ENCODE peak calls at places on chromosomes 13 and 19, in six cellular contexts. Q is pons; H is epithelial cell of esophagus; U is activated CD4-positive, CD25-positive, alpha-beta regulatory T cell; R is neural crest cell; Y is sciatic nerve. T is an unnamed sample.
A peak's percentile ranks its signal among the peaks of the same experiment; 100 is the strongest.

GRCh38 chr19:29662604-29663404 is 2.5 kb upstream of the PLEKHF1 start:
- DNase-seq in Q (no peak), H (peak; percentile 81), U (no peak), R (no peak), Y (peak; percentile 78), T (peak; percentile 30)

GRCh38 chr19:29712744-29713516 is 2.1 kb downstream of the C19orf12 start:
- DNase-seq in Q (no peak), H (no peak), U (no peak), R (no peak), Y (no peak), T (no peak)

GRCh38 chr13:84607614-84608013 is 725.3 kb upstream of the SLITRK1 start:
- DNase-seq in Q (no peak), H (peak; percentile 87), U (no peak), R (no peak), Y (no peak), T (no peak)

GRCh38 chr13:39335721-39336120 is 267.3 kb downstream of the LHFPL6 start:
- DNase-seq in Q (no peak), H (no peak), U (no peak), R (no peak), Y (no peak), T (no peak)

GRCh38 chr13:102443234-102443633 is 41.4 kb upstream of the FGF14 start:
- DNase-seq in Q (no peak), H (peak; percentile 18), U (no peak), R (no peak), Y (no peak), T (no peak)

GRCh38 chr13:27973291-27973690 is 4.2 kb upstream of the CDX2 start:
- DNase-seq in Q (no peak), H (no peak), U (no peak), R (no peak), Y (no peak), T (no peak)

GRCh38 chr13:27396252-27396846 is 28.1 kb upstream of the GTF3A start:
- DNase-seq in Q (no peak), H (no peak), U (no peak), R (no peak), Y (no peak), T (no peak)

GRCh38 chr13:79869326-79869725 is 388.4 kb downstream of the NDFIP2 start:
- DNase-seq in Q (no peak), H (peak; percentile 7), U (no peak), R (no peak), Y (no peak), T (no peak)

GRCh38 chr13:45325806-45326205 is 15.2 kb downstream of the TPT1 start:
- DNase-seq in Q (no peak), H (peak; percentile 92), U (no peak), R (no peak), Y (no peak), T (no peak)

GRCh38 chr19:2235396-2236284 is 489 bp downstream of the PLEKHJ1 start:
- DNase-seq in Q (no peak), H (no peak), U (no peak), R (no peak), Y (no peak), T (no peak)

GRCh38 chr13:74450976-74451375 is 316.8 kb upstream of the KLF12 start:
- DNase-seq in Q (no peak), H (peak; percentile 56), U (no peak), R (no peak), Y (no peak), T (no peak)